ENCODE peak calls at places on chromosomes 6 and 20, in ten cellular contexts. One of them, this sample, is unnamed.

GRCh38 chr20:13102689-13103088 is 93.9 kb downstream of the SPTLC3 start:
- DNase-seq in endothelial cell: no peak
- DNase-seq in NCI-H1436 treated with DMSO at 0.1 percent for 48 hours: no peak
- DNase-seq in neural crest cell: no peak
- DNase-seq in cardiac muscle cell: no peak
- DNase-seq in naive B cell: no peak
- DNase-seq in EH: no peak
- DNase-seq in epithelial cell of prostate: no peak
- DNase-seq in Kasumi-1: no peak
- DNase-seq in NCI-H1694 treated with DMSO at 0.1 percent for 48 hours: no peak
- DNase-seq in this sample: no peak

GRCh38 chr6:112181130-112181529 is 73.2 kb downstream of the LAMA4 start:
- DNase-seq in epithelial cell of prostate: no peak
- DNase-seq in endothelial cell: no peak
- DNase-seq in Kasumi-1: no peak
- DNase-seq in NCI-H1436 treated with DMSO at 0.1 percent for 48 hours: no peak
- DNase-seq in NCI-H1694 treated with DMSO at 0.1 percent for 48 hours: no peak
- DNase-seq in naive B cell: no peak
- DNase-seq in neural crest cell: no peak
- DNase-seq in EH: no peak
- DNase-seq in cardiac muscle cell: no peak
- DNase-seq in this sample: no peak

GRCh38 chr6:118307581-118307980 is 240.5 kb upstream of the PLN start:
- DNase-seq in NCI-H1436 treated with DMSO at 0.1 percent for 48 hours: no peak
- DNase-seq in EH: no peak
- DNase-seq in Kasumi-1: no peak
- DNase-seq in cardiac muscle cell: no peak
- DNase-seq in epithelial cell of prostate: no peak
- DNase-seq in endothelial cell: no peak
- DNase-seq in NCI-H1694 treated with DMSO at 0.1 percent for 48 hours: no peak
- DNase-seq in neural crest cell: no peak
- DNase-seq in naive B cell: no peak
- DNase-seq in this sample: no peak

GRCh38 chr6:28589234-28589951 is 63.7 kb downstream of the GPX5 start:
- DNase-seq in epithelial cell of prostate: no peak
- DNase-seq in NCI-H1694 treated with DMSO at 0.1 percent for 48 hours: peak; percentile 88
- DNase-seq in endothelial cell: peak; percentile 75
- DNase-seq in cardiac muscle cell: peak; percentile 70
- DNase-seq in naive B cell: no peak
- DNase-seq in neural crest cell: peak; percentile 61
- DNase-seq in Kasumi-1: peak; percentile 64
- DNase-seq in EH: peak; percentile 87
- DNase-seq in NCI-H1436 treated with DMSO at 0.1 percent for 48 hours: peak; percentile 65
- DNase-seq in this sample: no peak

GRCh38 chr6:154766993-154767392 is 33.8 kb downstream of the SCAF8 start:
- DNase-seq in NCI-H1436 treated with DMSO at 0.1 percent for 48 hours: no peak
- DNase-seq in EH: peak; percentile 65
- DNase-seq in endothelial cell: no peak
- DNase-seq in epithelial cell of prostate: no peak
- DNase-seq in Kasumi-1: no peak
- DNase-seq in naive B cell: no peak
- DNase-seq in cardiac muscle cell: no peak
- DNase-seq in neural crest cell: no peak
- DNase-seq in NCI-H1694 treated with DMSO at 0.1 percent for 48 hours: no peak
- DNase-seq in this sample: no peak

GRCh38 chr6:90338409-90338808 is 41.8 kb upstream of the BACH2 start:
- DNase-seq in endothelial cell: no peak
- DNase-seq in cardiac muscle cell: no peak
- DNase-seq in neural crest cell: no peak
- DNase-seq in NCI-H1694 treated with DMSO at 0.1 percent for 48 hours: no peak
- DNase-seq in Kasumi-1: no peak
- DNase-seq in epithelial cell of prostate: no peak
- DNase-seq in naive B cell: no peak
- DNase-seq in EH: peak; percentile 3
- DNase-seq in NCI-H1436 treated with DMSO at 0.1 percent for 48 hours: no peak
- DNase-seq in this sample: no peak

GRCh38 chr20:62952373-62953166 is at the start of gene SLC17A9:
- DNase-seq in Kasumi-1: peak; percentile 73
- DNase-seq in epithelial cell of prostate: no peak
- DNase-seq in NCI-H1694 treated with DMSO at 0.1 percent for 48 hours: no peak
- DNase-seq in cardiac muscle cell: peak; percentile 30
- DNase-seq in naive B cell: peak; percentile 76
- DNase-seq in endothelial cell: peak; percentile 41
- DNase-seq in NCI-H1436 treated with DMSO at 0.1 percent for 48 hours: no peak
- DNase-seq in neural crest cell: no peak
- DNase-seq in EH: peak; percentile 89
- DNase-seq in this sample: no peak

GRCh38 chr6:42729731-42730130 is 7.3 kb upstream of the PRPH2 start:
- DNase-seq in neural crest cell: no peak
- DNase-seq in NCI-H1436 treated with DMSO at 0.1 percent for 48 hours: no peak
- DNase-seq in Kasumi-1: no peak
- DNase-seq in endothelial cell: no peak
- DNase-seq in EH: peak; percentile 40
- DNase-seq in naive B cell: no peak
- DNase-seq in cardiac muscle cell: no peak
- DNase-seq in NCI-H1694 treated with DMSO at 0.1 percent for 48 hours: no peak
- DNase-seq in epithelial cell of prostate: no peak
- DNase-seq in this sample: no peak

GRCh38 chr20:31708839-31709534 is 13.7 kb downstream of the BCL2L1 start:
- DNase-seq in endothelial cell: no peak
- DNase-seq in epithelial cell of prostate: no peak
- DNase-seq in naive B cell: no peak
- DNase-seq in NCI-H1694 treated with DMSO at 0.1 percent for 48 hours: no peak
- DNase-seq in Kasumi-1: no peak
- DNase-seq in NCI-H1436 treated with DMSO at 0.1 percent for 48 hours: no peak
- DNase-seq in EH: no peak
- DNase-seq in cardiac muscle cell: no peak
- DNase-seq in neural crest cell: no peak
- DNase-seq in this sample: no peak

GRCh38 chr6:149723771-149724417 is 6.0 kb upstream of the LATS1 start:
- DNase-seq in Kasumi-1: peak; percentile 94
- DNase-seq in NCI-H1436 treated with DMSO at 0.1 percent for 48 hours: no peak
- DNase-seq in NCI-H1694 treated with DMSO at 0.1 percent for 48 hours: peak; percentile 24
- DNase-seq in EH: peak; percentile 78
- DNase-seq in endothelial cell: peak; percentile 21
- DNase-seq in epithelial cell of prostate: peak; percentile 46
- DNase-seq in naive B cell: peak; percentile 20
- DNase-seq in cardiac muscle cell: peak; percentile 41
- DNase-seq in neural crest cell: peak; percentile 14
- DNase-seq in this sample: peak; percentile 23

GRCh38 chr6:122696853-122697252 is 82.7 kb upstream of the FABP7 start:
- DNase-seq in naive B cell: no peak
- DNase-seq in cardiac muscle cell: no peak
- DNase-seq in endothelial cell: no peak
- DNase-seq in NCI-H1436 treated with DMSO at 0.1 percent for 48 hours: no peak
- DNase-seq in EH: peak; percentile 19
- DNase-seq in neural crest cell: no peak
- DNase-seq in NCI-H1694 treated with DMSO at 0.1 percent for 48 hours: no peak
- DNase-seq in Kasumi-1: no peak
- DNase-seq in epithelial cell of prostate: peak; percentile 99
- DNase-seq in this sample: no peak

GRCh38 chr20:2509468-2509781 is 710 bp upstream of the ZNF343 start:
- DNase-seq in cardiac muscle cell: no peak
- DNase-seq in NCI-H1436 treated with DMSO at 0.1 percent for 48 hours: no peak
- DNase-seq in endothelial cell: no peak
- DNase-seq in epithelial cell of prostate: no peak
- DNase-seq in Kasumi-1: no peak
- DNase-seq in naive B cell: no peak
- DNase-seq in EH: no peak
- DNase-seq in NCI-H1694 treated with DMSO at 0.1 percent for 48 hours: no peak
- DNase-seq in neural crest cell: no peak
- DNase-seq in this sample: no peak

GRCh38 chr20:59463541-59463940 is 140.8 kb upstream of the PHACTR3 start:
- DNase-seq in cardiac muscle cell: no peak
- DNase-seq in NCI-H1436 treated with DMSO at 0.1 percent for 48 hours: no peak
- DNase-seq in Kasumi-1: no peak
- DNase-seq in neural crest cell: no peak
- DNase-seq in EH: no peak
- DNase-seq in naive B cell: no peak
- DNase-seq in epithelial cell of prostate: no peak
- DNase-seq in endothelial cell: no peak
- DNase-seq in NCI-H1694 treated with DMSO at 0.1 percent for 48 hours: no peak
- DNase-seq in this sample: no peak